ENCODE peak calls at places on chromosomes 4 and X, in four cellular contexts. L, P, S and N are unnamed samples.

GRCh38 chr4:178329226-178329872 is 887.1 kb upstream of the AGA start:
- DNase-seq in L (no peak), P (no peak), S (no peak), N (peak)

GRCh38 chr4:158322119-158322518 is 111.8 kb downstream of the TMEM144 start:
- DNase-seq in L (no peak), P (peak), S (no peak), N (no peak)

GRCh38 chr4:41410049-41410448 is 127.9 kb upstream of the LIMCH1 start:
- DNase-seq in L (no peak), P (no peak), S (no peak), N (no peak)

GRCh38 chr4:22014222-22014741 is 65.7 kb upstream of the KCNIP4 start:
- DNase-seq in L (no peak), P (peak), S (no peak), N (no peak)

GRCh38 chrX:56766554-56767412 is 37.7 kb downstream of the NBDY start:
- DNase-seq in L (no peak), P (peak), S (no peak), N (no peak)

GRCh38 chr4:176622251-176622968 is 170.3 kb downstream of the VEGFC start:
- DNase-seq in L (no peak), P (peak), S (no peak), N (peak)

GRCh38 chrX:29233592-29234179 is 646.4 kb downstream of the IL1RAPL1 start:
- DNase-seq in L (no peak), P (no peak), S (no peak), N (no peak)

GRCh38 chr4:10055871-10056270 is 34.6 kb upstream of the SLC2A9 start:
- DNase-seq in L (no peak), P (no peak), S (no peak), N (no peak)

GRCh38 chr4:133600008-133600407 is 450.9 kb downstream of the PCDH10 start:
- DNase-seq in L (no peak), P (no peak), S (no peak), N (no peak)

GRCh38 chrX:72102760-72103159 is 29.0 kb downstream of the RTL5 start:
- DNase-seq in L (no peak), P (no peak), S (peak), N (no peak)

GRCh38 chr4:38368612-38369011 is 295.4 kb upstream of the KLF3 start:
- DNase-seq in L (no peak), P (peak), S (peak), N (peak)

GRCh38 chrX:1394731-1395501 is 3.0 kb upstream of the SLC25A6 start:
- DNase-seq in L (no peak), P (no peak), S (no peak), N (no peak)

GRCh38 chr4:126451237-126451885 is 1136.6 kb downstream of the FAT4 start:
- DNase-seq in L (no peak), P (peak), S (no peak), N (no peak)

GRCh38 chr4:155809835-155810234 is 51.0 kb downstream of the GUCY1B1 start:
- DNase-seq in L (no peak), P (peak), S (peak), N (peak)

GRCh38 chr4:159193256-159193655 is 90.4 kb downstream of the RAPGEF2 start:
- DNase-seq in L (no peak), P (no peak), S (no peak), N (no peak)

GRCh38 chr4:87853108-87853507 is 20.3 kb downstream of the MEPE start:
- DNase-seq in L (no peak), P (peak), S (peak), N (peak)

GRCh38 chrX:57918750-57919436 is 8.6 kb upstream of the ZXDA start:
- DNase-seq in L (no peak), P (peak), S (peak), N (peak)

GRCh38 chr4:156584100-156584499 is 387.5 kb downstream of the PDGFC start:
- DNase-seq in L (no peak), P (no peak), S (no peak), N (no peak)

GRCh38 chrX:41599507-41599906 is 89.3 kb upstream of the GPR34 start:
- DNase-seq in L (no peak), P (no peak), S (no peak), N (no peak)